ENCODE peak calls at places on chromosomes 13 and 19, in seven cellular contexts. W is stimulated activated CD8-positive, alpha-beta memory T cell treated with anti-CD3 and anti-CD28 coated beads, Interleukin-15, amount 100 ng/mL, for 24 hours; G is C1 segment of cervical spinal cord; T is NCI-H1105 treated with DMSO at 0.1 percent for 48 hours; V is uterus; X is activated CD4-positive, alpha-beta T cell treated with anti-CD3 and anti-CD28 coated beads, Interleukin-2, amount 50 U/mL, for 4 hours; H is effector memory CD8-positive, alpha-beta T cell. B is an unnamed sample.

GRCh38 chr13:112448621-112449544 is 72.7 kb downstream of the SPACA7 start:
- DNase-seq in T (no peak), G (no peak), V (no peak), W (no peak), X (no peak), H (no peak), B (no peak)

GRCh38 chr13:103187621-103188020 is 121.4 kb upstream of the SLC10A2 start:
- DNase-seq in G (no peak), T (no peak), H (no peak), W (no peak), X (no peak), V (no peak), B (no peak)

GRCh38 chr19:7636691-7637373 is at the start of gene STXBP2:
- DNase-seq in W (peak; percentile 92), H (peak; percentile 92), V (peak; percentile 34), G (peak; percentile 9), T (peak; percentile 79), X (peak; percentile 89), B (peak; percentile 86)

GRCh38 chr19:33670398-33670797 is 48.6 kb downstream of the CHST8 start:
- DNase-seq in T (no peak), H (no peak), W (no peak), G (no peak), V (no peak), X (no peak), B (no peak)

GRCh38 chr13:80037505-80037888 is 303.4 kb downstream of the SPRY2 start:
- DNase-seq in X (no peak), W (no peak), G (no peak), H (no peak), T (no peak), V (no peak), B (no peak)

GRCh38 chr13:44211286-44211685 is 162.3 kb upstream of the SERP2 start:
- DNase-seq in G (peak; percentile 15), H (no peak), V (no peak), T (no peak), X (no peak), W (no peak), B (no peak)

GRCh38 chr13:26062853-26063444 is 11.1 kb upstream of the SHISA2 start:
- DNase-seq in W (no peak), T (peak; percentile 42), G (peak; percentile 9), H (peak; percentile 7), V (no peak), X (peak; percentile 22), B (peak; percentile 62)

GRCh38 chr13:27794075-27794691 is 1.9 kb downstream of the GSX1 start:
- DNase-seq in V (no peak), G (no peak), T (no peak), W (no peak), X (no peak), H (no peak), B (no peak)

GRCh38 chr19:12786149-12786870 is 5.0 kb upstream of the JUNB start:
- DNase-seq in V (no peak), H (no peak), G (peak; percentile 70), X (no peak), T (no peak), W (no peak), B (peak; percentile 64)

GRCh38 chr19:2216361-2217225 is 19.5 kb downstream of the PLEKHJ1 start:
- DNase-seq in T (no peak), H (no peak), X (no peak), V (no peak), W (no peak), G (no peak), B (no peak)

GRCh38 chr13:73179906-73180305 is 121.1 kb downstream of the KLF5 start:
- DNase-seq in T (no peak), W (no peak), H (no peak), X (no peak), G (no peak), V (no peak), B (no peak)

GRCh38 chr19:48391100-48392005 is at the start of gene KDELR1:
- DNase-seq in T (peak; percentile 63), X (peak; percentile 59), H (peak; percentile 75), G (peak; percentile 55), V (peak; percentile 81), W (peak; percentile 71), B (peak; percentile 87)

GRCh38 chr13:98452851-98453250 is 124.1 kb downstream of the STK24 start:
- DNase-seq in H (no peak), V (no peak), X (no peak), W (no peak), T (no peak), G (no peak), B (no peak)

GRCh38 chr13:33146843-33147611 is 130.8 kb downstream of the KL start:
- DNase-seq in G (no peak), H (no peak), X (no peak), T (no peak), V (no peak), W (no peak), B (no peak)

GRCh38 chr19:57552432-57552831 is 7.2 kb downstream of the ZNF550 start:
- DNase-seq in V (no peak), W (no peak), T (no peak), G (no peak), X (no peak), H (no peak), B (no peak)

GRCh38 chr19:38667552-38668205 is 20.2 kb downstream of the ACTN4 start:
- DNase-seq in V (no peak), T (no peak), W (no peak), G (no peak), X (no peak), H (no peak), B (no peak)

GRCh38 chr19:50728084-50728737 is 5.0 kb downstream of the CLEC11A start:
- DNase-seq in X (peak; percentile 52), V (peak; percentile 82), T (no peak), W (peak; percentile 40), H (no peak), G (peak; percentile 58), B (peak; percentile 85)

GRCh38 chr19:9306443-9306842 is 3.2 kb downstream of the ZNF699 start:
- DNase-seq in W (no peak), H (no peak), X (no peak), G (no peak), V (no peak), T (no peak), B (no peak)

GRCh38 chr19:49971991-49972401 is 11.0 kb upstream of the SIGLEC11 start:
- DNase-seq in W (no peak), H (no peak), T (no peak), V (no peak), G (no peak), X (no peak), B (peak; percentile 43)

GRCh38 chr19:46032597-46033025 is 8.2 kb downstream of the IGFL4 start:
- DNase-seq in H (no peak), G (no peak), X (no peak), T (no peak), V (no peak), W (no peak), B (no peak)

GRCh38 chr19:58154679-58155648 is 4.4 kb upstream of the ZNF329 start:
- DNase-seq in V (peak; percentile 98), T (peak; percentile 84), W (peak; percentile 100), X (peak; percentile 97), G (peak; percentile 94), H (peak; percentile 96), B (peak; percentile 95)

GRCh38 chr13:30212256-30212655 is 95.1 kb downstream of the KATNAL1 start:
- DNase-seq in X (no peak), T (no peak), W (no peak), V (no peak), H (no peak), G (no peak), B (no peak)

GRCh38 chr13:61414686-61415664 is 674 bp downstream of the PCDH20 start:
- DNase-seq in G (no peak), T (peak; percentile 98), X (no peak), H (no peak), V (peak; percentile 21), W (no peak), B (peak; percentile 48)

GRCh38 chr19:4866595-4867424 is 657 bp downstream of the PLIN3 start:
- DNase-seq in H (peak; percentile 19), G (peak; percentile 9), W (no peak), X (peak; percentile 42), T (no peak), V (peak; percentile 57), B (peak; percentile 75)